ENCODE peak calls at places on chromosomes 3 and 15, in four cellular contexts. One of them, this sample, is unnamed.

GRCh38 chr3:157573780-157574378 is 70.7 kb upstream of the VEPH1 start:
- DNase-seq in lower lobe of right lung: no peak
- DNase-seq in fibroblast of mammary gland: no peak
- DNase-seq in omental fat pad: no peak
- DNase-seq in this sample: no peak

GRCh38 chr3:137970914-137971831 is 38.8 kb upstream of the CLDN18 start:
- DNase-seq in lower lobe of right lung: peak; percentile 86
- DNase-seq in fibroblast of mammary gland: peak; percentile 68
- DNase-seq in omental fat pad: peak; percentile 56
- DNase-seq in this sample: peak; percentile 51

GRCh38 chr3:197709135-197709534 is 27.6 kb downstream of the RUBCN start:
- DNase-seq in lower lobe of right lung: no peak
- DNase-seq in fibroblast of mammary gland: no peak
- DNase-seq in omental fat pad: no peak
- DNase-seq in this sample: no peak

GRCh38 chr3:50474717-50475116 is 28.7 kb downstream of the CACNA2D2 start:
- DNase-seq in lower lobe of right lung: no peak
- DNase-seq in fibroblast of mammary gland: peak; percentile 41
- DNase-seq in omental fat pad: no peak
- DNase-seq in this sample: no peak

GRCh38 chr15:61827131-61827530 is 233.1 kb downstream of the VPS13C start:
- DNase-seq in lower lobe of right lung: no peak
- DNase-seq in fibroblast of mammary gland: no peak
- DNase-seq in omental fat pad: no peak
- DNase-seq in this sample: no peak

GRCh38 chr3:38627956-38628355 is 21.5 kb downstream of the SCN5A start:
- DNase-seq in lower lobe of right lung: no peak
- DNase-seq in fibroblast of mammary gland: no peak
- DNase-seq in omental fat pad: no peak
- DNase-seq in this sample: no peak

GRCh38 chr3:152026033-152026556 is 152.7 kb downstream of the SUCNR1 start:
- DNase-seq in lower lobe of right lung: no peak
- DNase-seq in fibroblast of mammary gland: peak; percentile 85
- DNase-seq in omental fat pad: no peak
- DNase-seq in this sample: no peak

GRCh38 chr3:150370129-150370602 is 37.9 kb upstream of the TSC22D2 start:
- DNase-seq in lower lobe of right lung: no peak
- DNase-seq in fibroblast of mammary gland: peak; percentile 95
- DNase-seq in omental fat pad: no peak
- DNase-seq in this sample: peak; percentile 63

GRCh38 chr3:58082047-58082446 is 73.8 kb downstream of the FLNB start:
- DNase-seq in lower lobe of right lung: no peak
- DNase-seq in fibroblast of mammary gland: peak; percentile 58
- DNase-seq in omental fat pad: no peak
- DNase-seq in this sample: no peak

GRCh38 chr15:92954578-92954977 is 54.5 kb downstream of the CHD2 start:
- DNase-seq in lower lobe of right lung: no peak
- DNase-seq in fibroblast of mammary gland: peak; percentile 29
- DNase-seq in omental fat pad: no peak
- DNase-seq in this sample: no peak

GRCh38 chr15:94441782-94442181 is 210.4 kb downstream of the MCTP2 start:
- DNase-seq in lower lobe of right lung: no peak
- DNase-seq in fibroblast of mammary gland: no peak
- DNase-seq in omental fat pad: no peak
- DNase-seq in this sample: no peak

GRCh38 chr3:13480340-13481318 is 523 bp downstream of the HDAC11 start:
- DNase-seq in lower lobe of right lung: peak; percentile 47
- DNase-seq in fibroblast of mammary gland: peak; percentile 28
- DNase-seq in omental fat pad: no peak
- DNase-seq in this sample: no peak

GRCh38 chr3:113428581-113428980 is 12.7 kb downstream of the CFAP44 start:
- DNase-seq in lower lobe of right lung: no peak
- DNase-seq in fibroblast of mammary gland: no peak
- DNase-seq in omental fat pad: no peak
- DNase-seq in this sample: no peak

GRCh38 chr3:177604181-177604580 is 406.9 kb upstream of the TBL1XR1 start:
- DNase-seq in lower lobe of right lung: no peak
- DNase-seq in fibroblast of mammary gland: no peak
- DNase-seq in omental fat pad: no peak
- DNase-seq in this sample: no peak

GRCh38 chr15:72778796-72779195 is 4.8 kb downstream of the ADPGK start:
- DNase-seq in lower lobe of right lung: no peak
- DNase-seq in fibroblast of mammary gland: no peak
- DNase-seq in omental fat pad: no peak
- DNase-seq in this sample: no peak

GRCh38 chr15:66714543-66714981 is 12.5 kb downstream of the SMAD6 start:
- DNase-seq in lower lobe of right lung: no peak
- DNase-seq in fibroblast of mammary gland: peak; percentile 59
- DNase-seq in omental fat pad: no peak
- DNase-seq in this sample: no peak

GRCh38 chr3:125061646-125062045 is 5.8 kb upstream of the HEG1 start:
- DNase-seq in lower lobe of right lung: no peak
- DNase-seq in fibroblast of mammary gland: no peak
- DNase-seq in omental fat pad: no peak
- DNase-seq in this sample: no peak

GRCh38 chr3:125061170-125061569 is 5.4 kb upstream of the HEG1 start:
- DNase-seq in lower lobe of right lung: no peak
- DNase-seq in fibroblast of mammary gland: peak; percentile 94
- DNase-seq in omental fat pad: no peak
- DNase-seq in this sample: no peak

GRCh38 chr3:125058959-125059358 is 3.2 kb upstream of the HEG1 start:
- DNase-seq in lower lobe of right lung: no peak
- DNase-seq in fibroblast of mammary gland: no peak
- DNase-seq in omental fat pad: no peak
- DNase-seq in this sample: no peak

GRCh38 chr3:125058529-125058928 is 2.7 kb upstream of the HEG1 start:
- DNase-seq in lower lobe of right lung: no peak
- DNase-seq in fibroblast of mammary gland: no peak
- DNase-seq in omental fat pad: no peak
- DNase-seq in this sample: no peak

GRCh38 chr3:125059488-125060245 is 3.9 kb upstream of the HEG1 start:
- DNase-seq in lower lobe of right lung: no peak
- DNase-seq in fibroblast of mammary gland: peak; percentile 56
- DNase-seq in omental fat pad: no peak
- DNase-seq in this sample: no peak
- TF ChIP-seq CTCF in lower lobe of right lung: no peak
- TF ChIP-seq CTCF in fibroblast of mammary gland: peak; percentile 15
- TF ChIP-seq CTCF in omental fat pad: no peak
- TF ChIP-seq CTCF in this sample: no peak

GRCh38 chr3:127551971-127552370 is 38.6 kb downstream of the TPRA1 start:
- DNase-seq in lower lobe of right lung: no peak
- DNase-seq in fibroblast of mammary gland: no peak
- DNase-seq in omental fat pad: no peak
- DNase-seq in this sample: no peak

GRCh38 chr3:127560051-127560787 is 30.3 kb downstream of the TPRA1 start:
- DNase-seq in lower lobe of right lung: no peak
- DNase-seq in fibroblast of mammary gland: no peak
- DNase-seq in omental fat pad: no peak
- DNase-seq in this sample: no peak

GRCh38 chr3:127555108-127555507 is 35.4 kb downstream of the TPRA1 start:
- DNase-seq in lower lobe of right lung: no peak
- DNase-seq in fibroblast of mammary gland: no peak
- DNase-seq in omental fat pad: no peak
- DNase-seq in this sample: no peak

GRCh38 chr3:127551178-127551577 is 39.4 kb downstream of the TPRA1 start:
- DNase-seq in lower lobe of right lung: no peak
- DNase-seq in fibroblast of mammary gland: no peak
- DNase-seq in omental fat pad: no peak
- DNase-seq in this sample: no peak

DNA sequence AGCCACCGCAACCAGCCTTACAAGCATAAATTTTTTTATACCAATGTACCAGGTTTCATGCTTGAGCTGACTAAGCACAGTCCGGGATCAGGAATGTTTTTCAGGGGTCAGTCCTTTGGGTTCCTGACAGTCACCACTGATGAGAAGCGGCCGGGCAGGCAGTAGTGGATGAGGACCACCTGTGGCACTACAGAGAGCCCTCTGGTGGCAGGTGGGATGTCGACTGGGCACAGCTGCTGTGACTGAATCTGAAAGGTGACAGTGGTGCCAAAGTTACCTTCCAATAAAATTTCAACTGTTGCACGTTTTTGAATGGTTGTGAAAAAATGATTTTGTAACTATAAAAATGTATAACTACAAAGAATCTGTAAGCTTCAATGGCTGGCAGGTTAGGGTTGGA is 34.0 kb downstream of the TPRA1 start:
- DNase-seq in lower lobe of right lung: no peak
- DNase-seq in fibroblast of mammary gland: no peak
- DNase-seq in omental fat pad: no peak
- DNase-seq in this sample: no peak
- TF ChIP-seq CTCF in lower lobe of right lung: no peak
- TF ChIP-seq CTCF in fibroblast of mammary gland: no peak
- TF ChIP-seq CTCF in omental fat pad: no peak
- TF ChIP-seq CTCF in this sample: no peak

GRCh38 chr15:43446344-43446743 is 46.6 kb downstream of the TP53BP1 start:
- DNase-seq in lower lobe of right lung: no peak
- DNase-seq in fibroblast of mammary gland: no peak
- DNase-seq in omental fat pad: no peak
- DNase-seq in this sample: no peak

GRCh38 chr15:43441316-43441715 is 51.6 kb downstream of the TP53BP1 start:
- DNase-seq in lower lobe of right lung: no peak
- DNase-seq in fibroblast of mammary gland: peak; percentile 32
- DNase-seq in omental fat pad: no peak
- DNase-seq in this sample: no peak

GRCh38 chr15:43439268-43439667 is 53.7 kb downstream of the TP53BP1 start:
- DNase-seq in lower lobe of right lung: no peak
- DNase-seq in fibroblast of mammary gland: no peak
- DNase-seq in omental fat pad: no peak
- DNase-seq in this sample: no peak

GRCh38 chr15:43436395-43436794 is 56.6 kb downstream of the TP53BP1 start:
- DNase-seq in lower lobe of right lung: no peak
- DNase-seq in fibroblast of mammary gland: no peak
- DNase-seq in omental fat pad: no peak
- DNase-seq in this sample: no peak

GRCh38 chr15:43440721-43441281 is 52.2 kb downstream of the TP53BP1 start:
- DNase-seq in lower lobe of right lung: no peak
- DNase-seq in fibroblast of mammary gland: peak; percentile 98
- DNase-seq in omental fat pad: no peak
- DNase-seq in this sample: no peak
- TF ChIP-seq CTCF in lower lobe of right lung: peak; percentile 35
- TF ChIP-seq CTCF in fibroblast of mammary gland: peak; percentile 58
- TF ChIP-seq CTCF in omental fat pad: no peak
- TF ChIP-seq CTCF in this sample: no peak

GRCh38 chr3:111608378-111608777 is 13.2 kb upstream of the ZBED2 start:
- DNase-seq in lower lobe of right lung: no peak
- DNase-seq in fibroblast of mammary gland: no peak
- DNase-seq in omental fat pad: no peak
- DNase-seq in this sample: no peak

GRCh38 chr3:111610189-111610588 is 15.0 kb upstream of the ZBED2 start:
- DNase-seq in lower lobe of right lung: no peak
- DNase-seq in fibroblast of mammary gland: no peak
- DNase-seq in omental fat pad: no peak
- DNase-seq in this sample: no peak

GRCh38 chr3:111610612-111611054 is 15.5 kb upstream of the ZBED2 start:
- DNase-seq in lower lobe of right lung: no peak
- DNase-seq in fibroblast of mammary gland: no peak
- DNase-seq in omental fat pad: no peak
- DNase-seq in this sample: no peak

GRCh38 chr3:111607242-111607641 is 12.1 kb upstream of the ZBED2 start:
- DNase-seq in lower lobe of right lung: no peak
- DNase-seq in fibroblast of mammary gland: no peak
- DNase-seq in omental fat pad: no peak
- DNase-seq in this sample: no peak

DNA sequence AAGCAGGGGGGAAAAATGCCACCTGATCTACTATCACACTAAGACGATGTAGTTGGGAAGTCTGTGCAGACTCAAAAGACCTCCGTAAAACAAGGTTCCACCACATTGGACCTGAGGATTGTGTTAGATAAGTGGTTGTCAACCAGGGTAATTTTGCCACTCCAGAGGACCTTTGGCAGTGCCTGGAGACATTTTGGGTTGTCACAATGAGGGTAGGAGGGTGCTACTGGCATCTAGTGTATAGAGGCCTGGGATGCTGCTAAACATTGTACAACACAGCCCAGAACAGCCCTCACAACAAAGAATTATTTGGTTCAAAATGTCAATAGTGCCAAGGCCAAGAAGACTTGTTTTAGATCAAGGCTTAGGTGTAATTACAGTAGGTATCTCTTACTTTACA is 14.6 kb upstream of the ZBED2 start:
- DNase-seq in lower lobe of right lung: no peak
- DNase-seq in fibroblast of mammary gland: no peak
- DNase-seq in omental fat pad: no peak
- DNase-seq in this sample: no peak
- TF ChIP-seq CTCF in lower lobe of right lung: no peak
- TF ChIP-seq CTCF in fibroblast of mammary gland: no peak
- TF ChIP-seq CTCF in omental fat pad: no peak
- TF ChIP-seq CTCF in this sample: no peak

GRCh38 chr15:83436513-83437158 is 10.5 kb upstream of the SH3GL3 start:
- DNase-seq in lower lobe of right lung: no peak
- DNase-seq in fibroblast of mammary gland: peak; percentile 71
- DNase-seq in omental fat pad: no peak
- DNase-seq in this sample: no peak
- TF ChIP-seq CTCF in lower lobe of right lung: peak; percentile 19
- TF ChIP-seq CTCF in fibroblast of mammary gland: peak; percentile 71
- TF ChIP-seq CTCF in omental fat pad: no peak
- TF ChIP-seq CTCF in this sample: no peak